ENCODE peak calls at places on chromosomes 7 and 10, in nine cellular contexts. Y is WTC11; T is neural progenitor cell; P is adipocyte; J is nucleus accumbens; E is activated CD4-positive, alpha-beta memory T cell treated with anti-CD3 and anti-CD28 coated beads for 36 hours; A is MCF 10A; G is GM04503; V is CD4-positive, alpha-beta T cell. F is an unnamed sample.

GRCh38 chr7:104656467-104656866 is 328.1 kb downstream of the LHFPL3 start:
- DNase-seq in Y (no peak), T (no peak), P (no peak), J (no peak), E (no peak), A (peak), G (no peak), V (no peak), F (no peak)

GRCh38 chr7:111138196-111138569 is 47.3 kb downstream of the LRRN3 start:
- DNase-seq in Y (no peak), T (peak), P (peak), J (no peak), E (peak), A (peak), G (peak), V (no peak), F (no peak)

GRCh38 chr10:96891840-96892239 is 59.7 kb downstream of the LCOR start:
- DNase-seq in Y (no peak), T (no peak), P (no peak), J (no peak), E (no peak), A (no peak), G (no peak), V (no peak), F (no peak)

GRCh38 chr10:103282961-103283360 is 6.0 kb downstream of the INA start:
- DNase-seq in Y (no peak), T (no peak), P (no peak), J (no peak), E (no peak), A (no peak), G (no peak), V (no peak), F (no peak)

GRCh38 chr7:116547347-116547746 is 22.5 kb downstream of the CAV1 start:
- DNase-seq in Y (no peak), T (no peak), P (peak), J (no peak), E (no peak), A (no peak), G (peak), V (no peak), F (no peak)

GRCh38 chr7:2106920-2107319 is 125.8 kb downstream of the MAD1L1 start:
- DNase-seq in Y (no peak), T (peak), P (no peak), J (no peak), E (no peak), A (peak), G (no peak), V (no peak), F (no peak)

GRCh38 chr7:100561491-100562194 is 12.1 kb downstream of the SAP25 start:
- DNase-seq in Y (no peak), T (no peak), P (no peak), J (no peak), E (no peak), A (no peak), G (no peak), V (no peak), F (no peak)

GRCh38 chr10:43225787-43226153 is 41.1 kb downstream of the RASGEF1A start:
- DNase-seq in Y (peak), T (no peak), P (no peak), J (no peak), E (peak), A (peak), G (no peak), V (peak), F (no peak)